ENCODE peak calls at places on chromosome 16, in nine cellular contexts. One of them, this sample, is unnamed.

GRCh38 chr16:65024649-65025243 is 97.1 kb downstream of the CDH11 start:
- DNase-seq in kidney tubule cell: peak
- DNase-seq in neuronal stem cell: no peak
- DNase-seq in dorsolateral prefrontal cortex: no peak
- DNase-seq in erythroblast: no peak
- DNase-seq in RWPE1: no peak
- DNase-seq in adrenal gland: no peak
- DNase-seq in NCI-H69: no peak
- DNase-seq in Calu3: no peak
- DNase-seq in this sample: no peak

GRCh38 chr16:48611329-48612137 is 1.6 kb upstream of the N4BP1 start:
- DNase-seq in neuronal stem cell: no peak
- DNase-seq in adrenal gland: peak
- DNase-seq in NCI-H69: peak
- DNase-seq in Calu3: peak
- DNase-seq in RWPE1: peak
- DNase-seq in dorsolateral prefrontal cortex: no peak
- DNase-seq in erythroblast: no peak
- DNase-seq in kidney tubule cell: peak
- DNase-seq in this sample: peak

GRCh38 chr16:65884018-65884417 is 482.5 kb upstream of the CDH5 start:
- DNase-seq in RWPE1: peak
- DNase-seq in NCI-H69: no peak
- DNase-seq in Calu3: no peak
- DNase-seq in adrenal gland: no peak
- DNase-seq in dorsolateral prefrontal cortex: no peak
- DNase-seq in kidney tubule cell: no peak
- DNase-seq in neuronal stem cell: no peak
- DNase-seq in erythroblast: no peak
- DNase-seq in this sample: no peak

GRCh38 chr16:55643161-55643970 is 12.4 kb upstream of the SLC6A2 start:
- DNase-seq in erythroblast: peak
- DNase-seq in Calu3: no peak
- DNase-seq in dorsolateral prefrontal cortex: no peak
- DNase-seq in neuronal stem cell: no peak
- DNase-seq in kidney tubule cell: no peak
- DNase-seq in adrenal gland: peak
- DNase-seq in NCI-H69: no peak
- DNase-seq in RWPE1: no peak
- DNase-seq in this sample: no peak

GRCh38 chr16:21076186-21076883 is 74.3 kb downstream of the DNAH3 start:
- DNase-seq in adrenal gland: no peak
- DNase-seq in neuronal stem cell: no peak
- DNase-seq in kidney tubule cell: peak
- DNase-seq in NCI-H69: no peak
- DNase-seq in Calu3: no peak
- DNase-seq in RWPE1: no peak
- DNase-seq in dorsolateral prefrontal cortex: no peak
- DNase-seq in erythroblast: no peak
- DNase-seq in this sample: no peak

GRCh38 chr16:22631264-22631663 is 120.6 kb downstream of the NPIPB5 start:
- DNase-seq in RWPE1: no peak
- DNase-seq in dorsolateral prefrontal cortex: no peak
- DNase-seq in neuronal stem cell: no peak
- DNase-seq in adrenal gland: no peak
- DNase-seq in kidney tubule cell: no peak
- DNase-seq in Calu3: no peak
- DNase-seq in NCI-H69: no peak
- DNase-seq in erythroblast: no peak
- DNase-seq in this sample: no peak

GRCh38 chr16:88430185-88430523 is 22.9 kb upstream of the ZFPM1 start:
- DNase-seq in neuronal stem cell: no peak
- DNase-seq in adrenal gland: no peak
- DNase-seq in NCI-H69: no peak
- DNase-seq in Calu3: no peak
- DNase-seq in kidney tubule cell: no peak
- DNase-seq in RWPE1: no peak
- DNase-seq in erythroblast: no peak
- DNase-seq in dorsolateral prefrontal cortex: no peak
- DNase-seq in this sample: no peak

GRCh38 chr16:54930034-54930938 is at the start of gene IRX5:
- DNase-seq in dorsolateral prefrontal cortex: peak
- DNase-seq in Calu3: peak
- DNase-seq in adrenal gland: peak
- DNase-seq in RWPE1: peak
- DNase-seq in neuronal stem cell: peak
- DNase-seq in erythroblast: peak
- DNase-seq in kidney tubule cell: peak
- DNase-seq in NCI-H69: peak
- DNase-seq in this sample: peak

GRCh38 chr16:27181020-27181419 is 22.3 kb upstream of the KDM8 start:
- DNase-seq in dorsolateral prefrontal cortex: no peak
- DNase-seq in NCI-H69: peak
- DNase-seq in adrenal gland: no peak
- DNase-seq in neuronal stem cell: no peak
- DNase-seq in RWPE1: no peak
- DNase-seq in Calu3: peak
- DNase-seq in erythroblast: no peak
- DNase-seq in kidney tubule cell: no peak
- DNase-seq in this sample: no peak

GRCh38 chr16:2473999-2474876 is 689 bp upstream of the TBC1D24 start:
- DNase-seq in adrenal gland: no peak
- DNase-seq in dorsolateral prefrontal cortex: no peak
- DNase-seq in neuronal stem cell: no peak
- DNase-seq in erythroblast: peak
- DNase-seq in kidney tubule cell: peak
- DNase-seq in RWPE1: no peak
- DNase-seq in NCI-H69: peak
- DNase-seq in Calu3: peak
- DNase-seq in this sample: no peak

GRCh38 chr16:27317320-27317719 is 3.5 kb downstream of the IL4R start:
- DNase-seq in adrenal gland: peak
- DNase-seq in erythroblast: no peak
- DNase-seq in dorsolateral prefrontal cortex: no peak
- DNase-seq in neuronal stem cell: no peak
- DNase-seq in RWPE1: peak
- DNase-seq in Calu3: no peak
- DNase-seq in kidney tubule cell: no peak
- DNase-seq in NCI-H69: no peak
- DNase-seq in this sample: no peak

GRCh38 chr16:66525396-66526180 is 24.3 kb downstream of the TK2 start:
- DNase-seq in kidney tubule cell: no peak
- DNase-seq in neuronal stem cell: no peak
- DNase-seq in erythroblast: peak
- DNase-seq in Calu3: no peak
- DNase-seq in NCI-H69: no peak
- DNase-seq in dorsolateral prefrontal cortex: no peak
- DNase-seq in adrenal gland: no peak
- DNase-seq in RWPE1: no peak
- DNase-seq in this sample: no peak

GRCh38 chr16:67801889-67802288 is 4.5 kb downstream of the RANBP10 start:
- DNase-seq in erythroblast: no peak
- DNase-seq in dorsolateral prefrontal cortex: no peak
- DNase-seq in NCI-H69: no peak
- DNase-seq in neuronal stem cell: no peak
- DNase-seq in Calu3: no peak
- DNase-seq in kidney tubule cell: no peak
- DNase-seq in adrenal gland: no peak
- DNase-seq in RWPE1: no peak
- DNase-seq in this sample: no peak

GRCh38 chr16:12081048-12081404 is 104.5 kb downstream of the SNX29 start:
- DNase-seq in adrenal gland: peak
- DNase-seq in Calu3: no peak
- DNase-seq in RWPE1: no peak
- DNase-seq in dorsolateral prefrontal cortex: peak
- DNase-seq in neuronal stem cell: no peak
- DNase-seq in kidney tubule cell: no peak
- DNase-seq in erythroblast: no peak
- DNase-seq in NCI-H69: no peak
- DNase-seq in this sample: no peak

GRCh38 chr16:85733839-85734170 is 17.1 kb downstream of the C16orf74 start:
- DNase-seq in kidney tubule cell: no peak
- DNase-seq in neuronal stem cell: peak
- DNase-seq in dorsolateral prefrontal cortex: no peak
- DNase-seq in Calu3: no peak
- DNase-seq in erythroblast: no peak
- DNase-seq in adrenal gland: no peak
- DNase-seq in RWPE1: no peak
- DNase-seq in NCI-H69: no peak
- DNase-seq in this sample: no peak

GRCh38 chr16:1979271-1980025 is 1.8 kb downstream of the NOXO1 start:
- DNase-seq in adrenal gland: no peak
- DNase-seq in erythroblast: no peak
- DNase-seq in neuronal stem cell: no peak
- DNase-seq in kidney tubule cell: peak
- DNase-seq in Calu3: peak
- DNase-seq in NCI-H69: peak
- DNase-seq in RWPE1: peak
- DNase-seq in dorsolateral prefrontal cortex: no peak
- DNase-seq in this sample: no peak

GRCh38 chr16:23899869-23900268 is 64.1 kb downstream of the PRKCB start:
- DNase-seq in neuronal stem cell: no peak
- DNase-seq in kidney tubule cell: no peak
- DNase-seq in erythroblast: no peak
- DNase-seq in dorsolateral prefrontal cortex: no peak
- DNase-seq in adrenal gland: no peak
- DNase-seq in RWPE1: no peak
- DNase-seq in Calu3: no peak
- DNase-seq in NCI-H69: no peak
- DNase-seq in this sample: no peak

GRCh38 chr16:29312835-29313558 is 93.5 kb downstream of the NPIPB11 start:
- DNase-seq in kidney tubule cell: no peak
- DNase-seq in RWPE1: no peak
- DNase-seq in adrenal gland: no peak
- DNase-seq in dorsolateral prefrontal cortex: no peak
- DNase-seq in erythroblast: no peak
- DNase-seq in neuronal stem cell: no peak
- DNase-seq in NCI-H69: peak
- DNase-seq in Calu3: no peak
- DNase-seq in this sample: no peak

GRCh38 chr16:77299395-77299794 is 100.2 kb downstream of the SYCE1L start:
- DNase-seq in adrenal gland: no peak
- DNase-seq in Calu3: no peak
- DNase-seq in erythroblast: no peak
- DNase-seq in RWPE1: no peak
- DNase-seq in NCI-H69: no peak
- DNase-seq in neuronal stem cell: no peak
- DNase-seq in dorsolateral prefrontal cortex: no peak
- DNase-seq in kidney tubule cell: peak
- DNase-seq in this sample: peak

GRCh38 chr16:48870141-48870540 is 260.2 kb upstream of the N4BP1 start:
- DNase-seq in neuronal stem cell: no peak
- DNase-seq in erythroblast: no peak
- DNase-seq in RWPE1: no peak
- DNase-seq in dorsolateral prefrontal cortex: no peak
- DNase-seq in Calu3: no peak
- DNase-seq in adrenal gland: no peak
- DNase-seq in kidney tubule cell: no peak
- DNase-seq in NCI-H69: peak
- DNase-seq in this sample: no peak

GRCh38 chr16:4212934-4213296 is 29.0 kb downstream of the SRL start:
- DNase-seq in dorsolateral prefrontal cortex: no peak
- DNase-seq in erythroblast: no peak
- DNase-seq in adrenal gland: no peak
- DNase-seq in RWPE1: peak
- DNase-seq in NCI-H69: no peak
- DNase-seq in neuronal stem cell: no peak
- DNase-seq in kidney tubule cell: peak
- DNase-seq in Calu3: peak
- DNase-seq in this sample: peak

GRCh38 chr16:8605554-8605953 is 15.2 kb upstream of the TMEM114 start:
- DNase-seq in Calu3: no peak
- DNase-seq in dorsolateral prefrontal cortex: no peak
- DNase-seq in kidney tubule cell: no peak
- DNase-seq in erythroblast: no peak
- DNase-seq in NCI-H69: no peak
- DNase-seq in adrenal gland: no peak
- DNase-seq in neuronal stem cell: no peak
- DNase-seq in RWPE1: no peak
- DNase-seq in this sample: no peak

GRCh38 chr16:89216315-89217137 is 977 bp upstream of the ZNF778 start:
- DNase-seq in neuronal stem cell: peak
- DNase-seq in RWPE1: peak
- DNase-seq in dorsolateral prefrontal cortex: peak
- DNase-seq in adrenal gland: peak
- DNase-seq in Calu3: peak
- DNase-seq in erythroblast: peak
- DNase-seq in kidney tubule cell: peak
- DNase-seq in NCI-H69: peak
- DNase-seq in this sample: peak

GRCh38 chr16:8717892-8718400 is 43.5 kb downstream of the ABAT start:
- DNase-seq in neuronal stem cell: no peak
- DNase-seq in kidney tubule cell: no peak
- DNase-seq in dorsolateral prefrontal cortex: no peak
- DNase-seq in NCI-H69: no peak
- DNase-seq in erythroblast: no peak
- DNase-seq in adrenal gland: no peak
- DNase-seq in Calu3: no peak
- DNase-seq in RWPE1: no peak
- DNase-seq in this sample: no peak

GRCh38 chr16:11783319-11784047 is 13.6 kb downstream of the ZC3H7A start:
- DNase-seq in NCI-H69: no peak
- DNase-seq in neuronal stem cell: no peak
- DNase-seq in kidney tubule cell: peak
- DNase-seq in Calu3: peak
- DNase-seq in RWPE1: peak
- DNase-seq in adrenal gland: no peak
- DNase-seq in dorsolateral prefrontal cortex: no peak
- DNase-seq in erythroblast: peak
- DNase-seq in this sample: peak

GRCh38 chr16:51474414-51475091 is 323.5 kb upstream of the SALL1 start:
- DNase-seq in erythroblast: no peak
- DNase-seq in RWPE1: no peak
- DNase-seq in Calu3: no peak
- DNase-seq in kidney tubule cell: no peak
- DNase-seq in dorsolateral prefrontal cortex: no peak
- DNase-seq in NCI-H69: no peak
- DNase-seq in adrenal gland: no peak
- DNase-seq in neuronal stem cell: no peak
- DNase-seq in this sample: no peak

GRCh38 chr16:87012954-87013938 is 303.9 kb downstream of the C16orf95 start:
- DNase-seq in neuronal stem cell: no peak
- DNase-seq in kidney tubule cell: no peak
- DNase-seq in NCI-H69: no peak
- DNase-seq in dorsolateral prefrontal cortex: no peak
- DNase-seq in Calu3: no peak
- DNase-seq in RWPE1: no peak
- DNase-seq in adrenal gland: no peak
- DNase-seq in erythroblast: no peak
- DNase-seq in this sample: no peak

GRCh38 chr16:3246002-3246401 is 10.4 kb downstream of the MEFV start:
- DNase-seq in erythroblast: no peak
- DNase-seq in Calu3: no peak
- DNase-seq in NCI-H69: no peak
- DNase-seq in neuronal stem cell: no peak
- DNase-seq in RWPE1: no peak
- DNase-seq in kidney tubule cell: no peak
- DNase-seq in dorsolateral prefrontal cortex: no peak
- DNase-seq in adrenal gland: no peak
- DNase-seq in this sample: no peak

GRCh38 chr16:31487720-31488629 is 5.1 kb downstream of the SLC5A2 start:
- DNase-seq in RWPE1: peak
- DNase-seq in erythroblast: peak
- DNase-seq in Calu3: peak
- DNase-seq in NCI-H69: peak
- DNase-seq in adrenal gland: peak
- DNase-seq in neuronal stem cell: no peak
- DNase-seq in dorsolateral prefrontal cortex: no peak
- DNase-seq in kidney tubule cell: peak
- DNase-seq in this sample: no peak

This sample was measured in renal cortical epithelial cell.